ENCODE peak calls at places on chromosomes 3 and 15, in six cellular contexts. C is endothelial cell, F is NCI-H1417, W is IMR-90, G is K562, H is Calu3. R is an unnamed sample.
A peak's percentile ranks its signal among the peaks of the same experiment; 100 is the strongest.

GRCh38 chr15:58247803-58248503 is 109.8 kb downstream of the AQP9 start:
- DNase-seq in C (no peak), F (peak; percentile 17), W (peak; percentile 25), G (no peak), H (no peak), R (no peak)

GRCh38 chr15:69081310-69082004 is 67.0 kb downstream of the NOX5 start:
- DNase-seq in C (peak; percentile 58), F (no peak), W (peak; percentile 40), G (no peak), H (no peak), R (no peak)

GRCh38 chr3:149576071-149576564 is 81.7 kb downstream of the WWTR1 start:
- DNase-seq in C (no peak), F (peak; percentile 22), W (peak; percentile 99), G (peak; percentile 65), H (peak; percentile 61), R (no peak)

GRCh38 chr3:65479118-65479517 is 559.6 kb downstream of the MAGI1 start:
- DNase-seq in C (no peak), F (no peak), W (no peak), G (no peak), H (no peak), R (no peak)

GRCh38 chr3:184717608-184717995 is 5.7 kb upstream of the MAGEF1 start:
- DNase-seq in C (no peak), F (no peak), W (no peak), G (no peak), H (no peak), R (no peak)

GRCh38 chr15:90358124-90359033 is 6.3 kb downstream of the ZNF774 start:
- DNase-seq in C (no peak), F (no peak), W (peak; percentile 81), G (no peak), H (no peak), R (no peak)

GRCh38 chr15:71085809-71086208 is 29.5 kb upstream of the THSD4 start:
- DNase-seq in C (no peak), F (peak; percentile 87), W (no peak), G (no peak), H (no peak), R (no peak)

GRCh38 chr3:185959609-185960517 is 22.0 kb upstream of the TRA2B start:
- DNase-seq in C (no peak), F (no peak), W (peak; percentile 89), G (peak; percentile 53), H (peak; percentile 65), R (no peak)

GRCh38 chr15:47514251-47514652 is 203.1 kb upstream of the SEMA6D start:
- DNase-seq in C (no peak), F (no peak), W (peak; percentile 76), G (no peak), H (no peak), R (peak; percentile 32)

GRCh38 chr15:88981244-88982215 is 68.4 kb upstream of the MFGE8 start:
- DNase-seq in C (no peak), F (no peak), W (no peak), G (no peak), H (no peak), R (no peak)

GRCh38 chr3:123071146-123071545 is 4.3 kb downstream of the PDIA5 start:
- DNase-seq in C (no peak), F (no peak), W (peak; percentile 51), G (no peak), H (no peak), R (no peak)

GRCh38 chr3:38834110-38834509 is 18.1 kb upstream of the SCN10A start:
- DNase-seq in C (peak; percentile 41), F (peak; percentile 52), W (peak; percentile 81), G (peak; percentile 59), H (peak; percentile 69), R (no peak)

R was measured in NCI-H2171.